ENCODE peak calls at places on chromosomes 2 and 18, in nine cellular contexts. One of them, this sample, is unnamed.

GRCh38 chr2:47888581-47889280 is 17.6 kb downstream of the FBXO11 start:
- DNase-seq in IMR-90: peak; percentile 64
- DNase-seq in astrocyte: peak; percentile 54
- DNase-seq in body of pancreas: no peak
- DNase-seq in vagina: no peak
- DNase-seq in WERI-Rb-1: no peak
- DNase-seq in uterus: no peak
- DNase-seq in GM12864: no peak
- DNase-seq in HFFc6: no peak
- DNase-seq in this sample: no peak

GRCh38 chr18:68148862-68149261 is 566.0 kb downstream of the TMX3 start:
- DNase-seq in WERI-Rb-1: no peak
- DNase-seq in GM12864: no peak
- DNase-seq in astrocyte: no peak
- DNase-seq in body of pancreas: no peak
- DNase-seq in IMR-90: no peak
- DNase-seq in HFFc6: no peak
- DNase-seq in uterus: no peak
- DNase-seq in vagina: no peak
- DNase-seq in this sample: no peak

GRCh38 chr2:222733846-222734689 is 62.6 kb downstream of the MOGAT1 start:
- DNase-seq in WERI-Rb-1: no peak
- DNase-seq in body of pancreas: no peak
- DNase-seq in HFFc6: peak; percentile 31
- DNase-seq in uterus: no peak
- DNase-seq in astrocyte: no peak
- DNase-seq in IMR-90: no peak
- DNase-seq in vagina: no peak
- DNase-seq in GM12864: no peak
- DNase-seq in this sample: no peak

GRCh38 chr2:197838036-197838435 is 33.6 kb downstream of the PLCL1 start:
- DNase-seq in uterus: no peak
- DNase-seq in body of pancreas: no peak
- DNase-seq in astrocyte: peak; percentile 26
- DNase-seq in WERI-Rb-1: no peak
- DNase-seq in GM12864: no peak
- DNase-seq in HFFc6: peak; percentile 1
- DNase-seq in IMR-90: peak; percentile 36
- DNase-seq in vagina: no peak
- DNase-seq in this sample: no peak

GRCh38 chr2:219570924-219571310 is 422 bp downstream of the OBSL1 start:
- DNase-seq in HFFc6: no peak
- DNase-seq in WERI-Rb-1: no peak
- DNase-seq in uterus: no peak
- DNase-seq in IMR-90: peak; percentile 12
- DNase-seq in body of pancreas: no peak
- DNase-seq in vagina: no peak
- DNase-seq in astrocyte: peak; percentile 13
- DNase-seq in GM12864: no peak
- DNase-seq in this sample: no peak

GRCh38 chr2:203580846-203581245 is 45.7 kb upstream of the RAPH1 start:
- DNase-seq in uterus: no peak
- DNase-seq in GM12864: no peak
- DNase-seq in HFFc6: no peak
- DNase-seq in body of pancreas: peak; percentile 13
- DNase-seq in astrocyte: no peak
- DNase-seq in vagina: no peak
- DNase-seq in WERI-Rb-1: no peak
- DNase-seq in IMR-90: no peak
- DNase-seq in this sample: no peak

GRCh38 chr18:10259075-10259474 is 195.4 kb upstream of the APCDD1 start:
- DNase-seq in body of pancreas: no peak
- DNase-seq in astrocyte: no peak
- DNase-seq in IMR-90: no peak
- DNase-seq in GM12864: no peak
- DNase-seq in vagina: no peak
- DNase-seq in WERI-Rb-1: no peak
- DNase-seq in uterus: no peak
- DNase-seq in HFFc6: no peak
- DNase-seq in this sample: no peak

GRCh38 chr2:1297376-1298159 is 115.7 kb upstream of the TPO start:
- DNase-seq in uterus: no peak
- DNase-seq in astrocyte: no peak
- DNase-seq in GM12864: no peak
- DNase-seq in body of pancreas: no peak
- DNase-seq in vagina: no peak
- DNase-seq in IMR-90: no peak
- DNase-seq in WERI-Rb-1: no peak
- DNase-seq in HFFc6: no peak
- DNase-seq in this sample: no peak

GRCh38 chr2:240343548-240343947 is 91.9 kb upstream of the GPC1 start:
- DNase-seq in astrocyte: no peak
- DNase-seq in body of pancreas: no peak
- DNase-seq in uterus: no peak
- DNase-seq in vagina: no peak
- DNase-seq in HFFc6: no peak
- DNase-seq in IMR-90: no peak
- DNase-seq in GM12864: no peak
- DNase-seq in WERI-Rb-1: no peak
- DNase-seq in this sample: no peak
- TF ChIP-seq CTCF in astrocyte: no peak
- TF ChIP-seq CTCF in body of pancreas: no peak
- TF ChIP-seq CTCF in uterus: no peak
- TF ChIP-seq CTCF in vagina: no peak
- TF ChIP-seq CTCF in HFFc6: no peak
- TF ChIP-seq CTCF in IMR-90: no peak
- TF ChIP-seq CTCF in GM12864: no peak
- TF ChIP-seq CTCF in WERI-Rb-1: no peak
- TF ChIP-seq CTCF in this sample: no peak

DNA sequence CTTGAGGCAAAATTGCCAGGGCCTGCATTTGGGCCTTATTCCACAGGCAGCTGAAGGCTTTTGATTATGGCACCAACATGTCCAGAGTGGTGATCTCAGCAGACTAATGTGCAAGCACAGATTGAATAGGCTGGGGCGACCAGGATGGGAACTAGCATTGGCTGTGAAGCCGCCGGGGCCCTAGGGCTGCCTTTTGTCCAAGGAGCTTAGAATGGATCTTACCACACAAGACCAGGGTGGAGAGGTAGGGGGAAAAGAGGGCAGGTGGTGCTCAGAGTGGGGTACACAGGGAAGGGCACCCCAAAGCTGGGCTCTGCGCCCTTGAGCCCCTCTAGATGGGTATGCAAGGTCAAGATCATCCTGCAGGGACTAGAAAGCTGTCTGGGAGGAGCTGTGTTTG is 23.1 kb downstream of the PSD4 start:
- DNase-seq in HFFc6: no peak
- DNase-seq in IMR-90: no peak
- DNase-seq in astrocyte: no peak
- DNase-seq in uterus: no peak
- DNase-seq in vagina: no peak
- DNase-seq in GM12864: no peak
- DNase-seq in body of pancreas: no peak
- DNase-seq in WERI-Rb-1: no peak
- DNase-seq in this sample: no peak
- TF ChIP-seq CTCF in HFFc6: no peak
- TF ChIP-seq CTCF in IMR-90: no peak
- TF ChIP-seq CTCF in astrocyte: no peak
- TF ChIP-seq CTCF in uterus: no peak
- TF ChIP-seq CTCF in vagina: no peak
- TF ChIP-seq CTCF in GM12864: no peak
- TF ChIP-seq CTCF in body of pancreas: no peak
- TF ChIP-seq CTCF in WERI-Rb-1: no peak
- TF ChIP-seq CTCF in this sample: no peak

GRCh38 chr2:147846382-147847081 is 1.7 kb downstream of the ACVR2A start:
- DNase-seq in IMR-90: no peak
- DNase-seq in GM12864: no peak
- DNase-seq in WERI-Rb-1: no peak
- DNase-seq in uterus: no peak
- DNase-seq in vagina: no peak
- DNase-seq in HFFc6: no peak
- DNase-seq in astrocyte: no peak
- DNase-seq in body of pancreas: no peak
- DNase-seq in this sample: no peak

GRCh38 chr2:147845608-147846002 is 776 bp downstream of the ACVR2A start:
- DNase-seq in body of pancreas: no peak
- DNase-seq in uterus: no peak
- DNase-seq in vagina: no peak
- DNase-seq in astrocyte: peak; percentile 37
- DNase-seq in HFFc6: no peak
- DNase-seq in IMR-90: peak; percentile 12
- DNase-seq in GM12864: no peak
- DNase-seq in WERI-Rb-1: no peak
- DNase-seq in this sample: no peak

GRCh38 chr2:147843421-147843863 is 1.4 kb upstream of the ACVR2A start:
- DNase-seq in WERI-Rb-1: no peak
- DNase-seq in astrocyte: no peak
- DNase-seq in vagina: no peak
- DNase-seq in body of pancreas: no peak
- DNase-seq in GM12864: no peak
- DNase-seq in uterus: no peak
- DNase-seq in HFFc6: peak; percentile 33
- DNase-seq in IMR-90: no peak
- DNase-seq in this sample: no peak

GRCh38 chr2:147844691-147845607 is at the start of gene ACVR2A:
- DNase-seq in GM12864: peak; percentile 69
- DNase-seq in astrocyte: peak; percentile 39
- DNase-seq in HFFc6: peak; percentile 24
- DNase-seq in IMR-90: peak; percentile 28
- DNase-seq in vagina: no peak
- DNase-seq in body of pancreas: peak; percentile 53
- DNase-seq in WERI-Rb-1: peak; percentile 45
- DNase-seq in uterus: peak; percentile 31
- DNase-seq in this sample: peak; percentile 71

GRCh38 chr2:147843864-147844690 is 752 bp upstream of the ACVR2A start:
- DNase-seq in WERI-Rb-1: peak; percentile 93
- DNase-seq in GM12864: no peak
- DNase-seq in body of pancreas: peak; percentile 93
- DNase-seq in HFFc6: peak; percentile 84
- DNase-seq in astrocyte: peak; percentile 79
- DNase-seq in vagina: peak; percentile 91
- DNase-seq in IMR-90: peak; percentile 85
- DNase-seq in uterus: peak; percentile 93
- DNase-seq in this sample: peak; percentile 96
- TF ChIP-seq CTCF in WERI-Rb-1: peak; percentile 48
- TF ChIP-seq CTCF in GM12864: no peak
- TF ChIP-seq CTCF in body of pancreas: peak; percentile 12
- TF ChIP-seq CTCF in HFFc6: peak; percentile 52
- TF ChIP-seq CTCF in astrocyte: no peak
- TF ChIP-seq CTCF in vagina: no peak
- TF ChIP-seq CTCF in IMR-90: peak; percentile 22
- TF ChIP-seq CTCF in uterus: peak; percentile 26
- TF ChIP-seq CTCF in this sample: peak; percentile 55

GRCh38 chr2:3198119-3198518 is 179.5 kb downstream of the EIPR1 start:
- DNase-seq in astrocyte: no peak
- DNase-seq in vagina: no peak
- DNase-seq in GM12864: peak; percentile 15
- DNase-seq in uterus: no peak
- DNase-seq in HFFc6: no peak
- DNase-seq in IMR-90: no peak
- DNase-seq in WERI-Rb-1: peak; percentile 54
- DNase-seq in body of pancreas: no peak
- DNase-seq in this sample: no peak
- TF ChIP-seq CTCF in astrocyte: peak; percentile 20
- TF ChIP-seq CTCF in vagina: no peak
- TF ChIP-seq CTCF in GM12864: peak; percentile 65
- TF ChIP-seq CTCF in uterus: no peak
- TF ChIP-seq CTCF in HFFc6: no peak
- TF ChIP-seq CTCF in IMR-90: no peak
- TF ChIP-seq CTCF in WERI-Rb-1: peak; percentile 76
- TF ChIP-seq CTCF in body of pancreas: no peak
- TF ChIP-seq CTCF in this sample: no peak

DNA sequence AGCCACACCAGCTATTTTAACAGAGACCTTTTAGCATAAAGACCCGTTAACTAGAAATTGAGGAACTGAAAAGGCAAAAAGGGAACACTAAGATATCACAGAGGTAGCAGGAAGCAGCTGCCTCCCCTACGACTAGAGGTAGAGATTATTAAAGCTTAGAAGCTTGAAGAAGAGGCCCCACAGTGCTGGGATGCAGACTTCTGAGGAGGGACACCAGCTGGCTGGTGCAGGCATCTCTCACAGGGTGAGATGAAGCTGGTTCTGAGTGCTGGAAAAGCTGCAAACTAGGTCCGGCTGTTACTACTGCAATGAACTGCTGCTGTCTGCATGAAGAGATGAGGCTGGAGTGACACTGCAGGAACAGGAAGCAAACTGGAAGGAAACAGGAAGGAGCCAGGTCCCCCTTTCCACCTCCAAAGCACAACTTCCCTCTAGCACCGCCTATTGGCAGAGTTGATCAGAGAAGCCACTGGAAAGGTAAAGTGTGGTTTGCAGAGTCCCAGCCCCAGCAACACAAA is 61.2 kb upstream of the MRPS9 start:
- DNase-seq in body of pancreas: no peak
- DNase-seq in IMR-90: no peak
- DNase-seq in vagina: no peak
- DNase-seq in uterus: no peak
- DNase-seq in HFFc6: no peak
- DNase-seq in astrocyte: no peak
- DNase-seq in GM12864: peak; percentile 67
- DNase-seq in WERI-Rb-1: peak; percentile 15
- DNase-seq in this sample: no peak
- TF ChIP-seq CTCF in body of pancreas: no peak
- TF ChIP-seq CTCF in IMR-90: no peak
- TF ChIP-seq CTCF in vagina: no peak
- TF ChIP-seq CTCF in uterus: no peak
- TF ChIP-seq CTCF in HFFc6: no peak
- TF ChIP-seq CTCF in astrocyte: no peak
- TF ChIP-seq CTCF in GM12864: peak; percentile 75
- TF ChIP-seq CTCF in WERI-Rb-1: peak; percentile 45
- TF ChIP-seq CTCF in this sample: peak; percentile 36

GRCh38 chr2:108988796-108989713 is at the start of gene EDAR:
- DNase-seq in uterus: no peak
- DNase-seq in body of pancreas: peak; percentile 50
- DNase-seq in astrocyte: peak; percentile 31
- DNase-seq in vagina: no peak
- DNase-seq in WERI-Rb-1: peak; percentile 70
- DNase-seq in HFFc6: no peak
- DNase-seq in GM12864: no peak
- DNase-seq in IMR-90: no peak
- DNase-seq in this sample: no peak

GRCh38 chr2:108993095-108993937 is 4.3 kb upstream of the EDAR start:
- DNase-seq in HFFc6: no peak
- DNase-seq in astrocyte: no peak
- DNase-seq in WERI-Rb-1: no peak
- DNase-seq in uterus: no peak
- DNase-seq in IMR-90: no peak
- DNase-seq in vagina: no peak
- DNase-seq in body of pancreas: no peak
- DNase-seq in GM12864: no peak
- DNase-seq in this sample: no peak

GRCh38 chr2:108998911-108999310 is 9.9 kb upstream of the EDAR start:
- DNase-seq in body of pancreas: no peak
- DNase-seq in uterus: no peak
- DNase-seq in WERI-Rb-1: no peak
- DNase-seq in GM12864: no peak
- DNase-seq in IMR-90: peak; percentile 19
- DNase-seq in vagina: no peak
- DNase-seq in astrocyte: peak; percentile 42
- DNase-seq in HFFc6: peak; percentile 6
- DNase-seq in this sample: no peak

GRCh38 chr2:108994250-108994649 is 5.2 kb upstream of the EDAR start:
- DNase-seq in IMR-90: no peak
- DNase-seq in HFFc6: no peak
- DNase-seq in astrocyte: no peak
- DNase-seq in GM12864: no peak
- DNase-seq in uterus: no peak
- DNase-seq in WERI-Rb-1: no peak
- DNase-seq in body of pancreas: no peak
- DNase-seq in vagina: no peak
- DNase-seq in this sample: no peak
- TF ChIP-seq CTCF in IMR-90: no peak
- TF ChIP-seq CTCF in HFFc6: no peak
- TF ChIP-seq CTCF in astrocyte: no peak
- TF ChIP-seq CTCF in GM12864: no peak
- TF ChIP-seq CTCF in uterus: no peak
- TF ChIP-seq CTCF in WERI-Rb-1: no peak
- TF ChIP-seq CTCF in body of pancreas: no peak
- TF ChIP-seq CTCF in vagina: no peak
- TF ChIP-seq CTCF in this sample: no peak